ENCODE peak calls at places on chromosomes 4 and X, in eight cellular contexts. S is psoas muscle; G is colonic mucosa; Z is neural progenitor cell; B is esophagus squamous epithelium; D is astrocyte; N is CD4-positive, alpha-beta memory T cell; R is tibial artery. K is an unnamed sample.

GRCh38 chr4:86587016-86587713 is 7.0 kb upstream of the PTPN13 start:
- DNase-seq in S (no peak), G (no peak), Z (no peak), B (no peak), D (no peak), N (no peak), R (no peak), K (no peak)

GRCh38 chrX:11499076-11500044 is 166.4 kb downstream of the ARHGAP6 start:
- DNase-seq in S (no peak), G (no peak), Z (no peak), B (no peak), D (peak; percentile 75), N (no peak), R (no peak), K (peak; percentile 29)

GRCh38 chr4:47668810-47669408 is 169.0 kb downstream of the CORIN start:
- DNase-seq in S (no peak), G (peak; percentile 26), Z (peak; percentile 43), B (no peak), D (peak; percentile 36), N (peak; percentile 24), R (no peak), K (peak; percentile 53)

GRCh38 chrX:118974908-118975671 is 672 bp downstream of the LONRF3 start:
- DNase-seq in S (peak; percentile 72), G (peak; percentile 62), Z (peak; percentile 59), B (no peak), D (no peak), N (peak; percentile 58), R (peak; percentile 35), K (no peak)

GRCh38 chr4:121454251-121454979 is 73.6 kb upstream of the QRFPR start:
- DNase-seq in S (no peak), G (no peak), Z (peak; percentile 28), B (no peak), D (peak; percentile 9), N (no peak), R (no peak), K (no peak)

GRCh38 chr4:81471361-81472248 is at the start of gene RASGEF1B:
- DNase-seq in S (peak; percentile 93), G (peak; percentile 92), Z (peak; percentile 81), B (peak; percentile 65), D (peak; percentile 53), N (peak; percentile 96), R (peak; percentile 85), K (peak; percentile 61)

GRCh38 chr4:142413516-142413915 is 432.6 kb downstream of the INPP4B start:
- DNase-seq in S (no peak), G (no peak), Z (no peak), B (no peak), D (peak; percentile 55), N (no peak), R (no peak), K (no peak)

GRCh38 chr4:103718993-103719319 is 829 bp downstream of the TACR3 start:
- DNase-seq in S (no peak), G (no peak), Z (peak; percentile 57), B (no peak), D (no peak), N (no peak), R (no peak), K (no peak)

GRCh38 chrX:72569786-72570185 is 2.9 kb downstream of the HDAC8 start:
- DNase-seq in S (no peak), G (no peak), Z (no peak), B (no peak), D (peak; percentile 91), N (no peak), R (no peak), K (peak; percentile 63)

GRCh38 chrX:31894152-31894551 is 822.3 kb upstream of the FTHL17 start:
- DNase-seq in S (no peak), G (no peak), Z (peak; percentile 4), B (no peak), D (no peak), N (no peak), R (no peak), K (no peak)

GRCh38 chr4:155629183-155629825 is 37.3 kb upstream of the GUCY1A1 start:
- DNase-seq in S (no peak), G (no peak), Z (no peak), B (no peak), D (peak; percentile 72), N (no peak), R (no peak), K (peak; percentile 64)

GRCh38 chr4:7933631-7934510 is 5.8 kb downstream of the AFAP1 start:
- DNase-seq in S (no peak), G (no peak), Z (no peak), B (no peak), D (peak; percentile 67), N (no peak), R (no peak), K (no peak)

GRCh38 chrX:134718329-134719317 is 60.4 kb upstream of the PLAC1 start:
- DNase-seq in S (peak; percentile 48), G (no peak), Z (no peak), B (no peak), D (peak; percentile 94), N (no peak), R (peak; percentile 42), K (peak; percentile 60)

GRCh38 chr4:101232074-101232776 is 115.1 kb downstream of the PPP3CA start:
- DNase-seq in S (peak; percentile 48), G (no peak), Z (no peak), B (no peak), D (peak; percentile 85), N (no peak), R (peak; percentile 28), K (peak; percentile 90)

GRCh38 chr4:119785963-119786362 is 157.4 kb upstream of the PDE5A start:
- DNase-seq in S (no peak), G (no peak), Z (no peak), B (no peak), D (peak; percentile 10), N (peak; percentile 1), R (no peak), K (peak; percentile 8)

GRCh38 chrX:109040057-109040456 is 303.7 kb upstream of the IRS4 start:
- DNase-seq in S (no peak), G (no peak), Z (peak; percentile 68), B (no peak), D (no peak), N (no peak), R (no peak), K (no peak)

GRCh38 chrX:115494133-115494532 is 66.8 kb upstream of the PLS3 start:
- DNase-seq in S (no peak), G (no peak), Z (peak; percentile 62), B (no peak), D (no peak), N (no peak), R (no peak), K (no peak)

GRCh38 chr4:26055855-26056254 is 141.8 kb downstream of the SMIM20 start:
- DNase-seq in S (no peak), G (no peak), Z (no peak), B (no peak), D (no peak), N (no peak), R (no peak), K (no peak)

DNA sequence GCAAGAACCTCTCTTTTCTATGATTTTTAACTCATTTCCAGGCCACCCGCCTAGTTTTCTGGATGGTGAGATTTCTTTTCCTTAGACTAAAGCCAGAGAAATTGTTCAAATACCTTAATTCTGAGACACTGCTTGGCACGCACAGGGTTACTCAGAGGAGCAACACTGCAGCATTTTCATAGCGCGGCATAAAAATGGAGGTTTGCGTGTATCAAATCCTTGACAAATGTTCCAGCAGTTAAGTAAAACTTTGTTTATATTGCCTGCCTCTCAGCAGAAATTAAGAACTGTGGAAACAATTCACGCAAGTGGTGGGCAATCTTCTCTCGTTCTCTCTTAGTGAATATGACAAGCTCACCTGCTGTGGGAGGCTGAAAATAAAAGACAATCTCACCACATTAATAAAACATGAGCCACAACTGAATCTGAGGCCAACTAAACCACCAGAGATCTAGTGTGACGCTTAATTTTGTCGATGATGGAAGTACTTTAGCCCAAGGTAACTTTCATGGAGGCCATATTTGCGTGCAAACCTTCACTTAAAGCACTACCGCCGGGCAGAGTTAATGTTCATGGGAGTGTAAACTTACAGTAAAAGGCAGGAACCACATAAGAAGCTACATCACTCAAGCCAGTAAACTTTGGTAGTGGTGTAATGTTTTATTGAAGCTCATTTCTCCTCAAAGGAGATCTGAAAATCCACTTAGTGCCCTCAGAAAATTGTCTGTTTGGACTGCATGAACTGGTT is 894.8 kb upstream of the EPHA5 start:
- DNase-seq in S (no peak), G (no peak), Z (no peak), B (no peak), D (peak; percentile 97), N (no peak), R (no peak), K (peak; percentile 88)
- H3K27ac ChIP-seq in S (no peak overlapping the region), G (no peak overlapping the region), Z (no peak overlapping the region), B (no peak overlapping the region), D (peak overlapping the region; percentile 99), N (no peak overlapping the region), R (no peak overlapping the region), K (peak overlapping the region; percentile 94)

DNA sequence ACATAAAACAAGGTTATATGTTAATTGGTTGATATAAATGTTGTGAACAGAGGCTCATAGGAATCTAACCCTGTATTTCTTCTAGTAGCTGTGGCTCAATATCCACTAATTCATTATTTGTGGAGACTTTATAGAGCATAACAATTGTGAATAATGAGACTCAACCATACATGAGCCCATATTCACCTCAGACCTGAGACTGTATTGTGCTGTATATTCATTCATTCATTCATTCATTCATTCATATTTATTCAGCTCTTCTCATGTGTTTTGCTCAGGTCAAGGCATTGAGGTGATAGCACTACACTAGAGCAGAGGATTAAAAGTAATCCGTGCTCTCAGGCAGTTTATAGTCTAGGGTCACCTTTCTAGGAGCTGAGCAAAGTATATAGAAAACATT is 24.5 kb upstream of the ANXA3 start:
- DNase-seq in S (no peak), G (no peak), Z (no peak), B (no peak), D (no peak), N (no peak), R (no peak), K (no peak)
- H3K36me3 ChIP-seq in S (no peaks in the 10 kb centered on the region), G (no peaks in the 10 kb centered on the region), Z (no peaks in the 10 kb centered on the region), B (peaks cover 3% of the 10 kb centered on the region), D (no peaks in the 10 kb centered on the region), N (no peaks in the 10 kb centered on the region), R (no peaks in the 10 kb centered on the region), K (no peaks in the 10 kb centered on the region)

GRCh38 chr4:88535090-88535755 is 11.6 kb upstream of the PYURF start:
- DNase-seq in S (no peak), G (no peak), Z (no peak), B (no peak), D (no peak), N (no peak), R (no peak), K (no peak)
- H3K4me3 ChIP-seq in S (no peak overlapping the region), G (no peak overlapping the region), Z (no peak overlapping the region), B (no peak overlapping the region), D (no peak overlapping the region), N (no peak overlapping the region), R (no peak overlapping the region), K (no peak overlapping the region)

GRCh38 chrX:24253469-24253868 is 60.4 kb downstream of the SUPT20HL2 start:
- DNase-seq in S (no peak), G (no peak), Z (no peak), B (no peak), D (no peak), N (no peak), R (no peak), K (no peak)
- H3K27ac ChIP-seq in S (no peak overlapping the region), G (no peak overlapping the region), Z (no peak overlapping the region), B (no peak overlapping the region), D (no peak overlapping the region), N (no peak overlapping the region), R (no peak overlapping the region), K (no peak overlapping the region)

GRCh38 chr4:186702297-186702696 is 21.4 kb downstream of the FAT1 start:
- DNase-seq in S (no peak), G (no peak), Z (no peak), B (no peak), D (no peak), N (no peak), R (no peak), K (no peak)
- H3K36me3 ChIP-seq in S (no peaks in the 10 kb centered on the region), G (no peaks in the 10 kb centered on the region), Z (peaks cover 1% of the 10 kb centered on the region), B (peaks cover 20% of the 10 kb centered on the region), D (peaks cover 22% of the 10 kb centered on the region), N (no peaks in the 10 kb centered on the region), R (peaks cover 10% of the 10 kb centered on the region), K (peaks cover 27% of the 10 kb centered on the region)

GRCh38 chr4:140952709-140953108 is 180.6 kb downstream of the RNF150 start:
- DNase-seq in S (no peak), G (no peak), Z (no peak), B (no peak), D (peak; percentile 70), N (no peak), R (no peak), K (peak; percentile 41)
- H3K4me3 ChIP-seq in S (no peak overlapping the region), G (no peak overlapping the region), Z (no peak overlapping the region), B (no peak overlapping the region), D (peak overlapping the region; percentile 2), N (no peak overlapping the region), R (no peak overlapping the region), K (no peak overlapping the region)